ENCODE peak calls at places on chromosomes 7 and 10, in six cellular contexts. One of them, this sample, is unnamed.

GRCh38 chr7:5495581-5496375 is 72.1 kb upstream of the TNRC18 start:
- DNase-seq in adrenal gland: peak; percentile 88
- DNase-seq in A549: no peak
- DNase-seq in cardiac muscle cell: no peak
- DNase-seq in PC-9: no peak
- DNase-seq in CD8-positive, alpha-beta memory T cell: no peak
- DNase-seq in this sample: no peak

GRCh38 chr7:66283003-66283920 is 78.1 kb downstream of the TPST1 start:
- DNase-seq in CD8-positive, alpha-beta memory T cell: no peak
- DNase-seq in cardiac muscle cell: no peak
- DNase-seq in adrenal gland: no peak
- DNase-seq in PC-9: peak; percentile 71
- DNase-seq in A549: peak; percentile 25
- DNase-seq in this sample: no peak

GRCh38 chr10:3625959-3626751 is 158.9 kb downstream of the KLF6 start:
- DNase-seq in CD8-positive, alpha-beta memory T cell: no peak
- DNase-seq in A549: no peak
- DNase-seq in PC-9: peak; percentile 94
- DNase-seq in cardiac muscle cell: no peak
- DNase-seq in adrenal gland: no peak
- DNase-seq in this sample: no peak

GRCh38 chr7:157000047-157000726 is 10.3 kb downstream of the MNX1 start:
- DNase-seq in cardiac muscle cell: no peak
- DNase-seq in A549: no peak
- DNase-seq in adrenal gland: no peak
- DNase-seq in PC-9: no peak
- DNase-seq in CD8-positive, alpha-beta memory T cell: no peak
- DNase-seq in this sample: no peak

GRCh38 chr7:101068401-101068800 is 16.9 kb upstream of the TRIM56 start:
- DNase-seq in CD8-positive, alpha-beta memory T cell: no peak
- DNase-seq in adrenal gland: no peak
- DNase-seq in PC-9: no peak
- DNase-seq in cardiac muscle cell: no peak
- DNase-seq in A549: no peak
- DNase-seq in this sample: no peak

GRCh38 chr10:32413513-32413912 is 32.4 kb upstream of the CCDC7 start:
- DNase-seq in PC-9: peak; percentile 58
- DNase-seq in CD8-positive, alpha-beta memory T cell: no peak
- DNase-seq in cardiac muscle cell: no peak
- DNase-seq in A549: peak; percentile 25
- DNase-seq in adrenal gland: peak; percentile 46
- DNase-seq in this sample: peak; percentile 19

GRCh38 chr7:6154542-6155404 is 117.7 kb downstream of the CYTH3 start:
- DNase-seq in A549: no peak
- DNase-seq in adrenal gland: no peak
- DNase-seq in PC-9: no peak
- DNase-seq in CD8-positive, alpha-beta memory T cell: no peak
- DNase-seq in cardiac muscle cell: no peak
- DNase-seq in this sample: no peak

GRCh38 chr10:30999084-30999712 is 32.5 kb downstream of the ZNF438 start:
- DNase-seq in A549: no peak
- DNase-seq in PC-9: no peak
- DNase-seq in adrenal gland: peak; percentile 56
- DNase-seq in CD8-positive, alpha-beta memory T cell: no peak
- DNase-seq in cardiac muscle cell: no peak
- DNase-seq in this sample: no peak

GRCh38 chr10:86122646-86123045 is 243.9 kb downstream of the GRID1 start:
- DNase-seq in adrenal gland: no peak
- DNase-seq in cardiac muscle cell: no peak
- DNase-seq in A549: no peak
- DNase-seq in PC-9: no peak
- DNase-seq in CD8-positive, alpha-beta memory T cell: no peak
- DNase-seq in this sample: no peak

GRCh38 chr10:24262929-24263653 is 54.2 kb downstream of the KIAA1217 start:
- DNase-seq in CD8-positive, alpha-beta memory T cell: no peak
- DNase-seq in adrenal gland: peak; percentile 85
- DNase-seq in A549: no peak
- DNase-seq in PC-9: no peak
- DNase-seq in cardiac muscle cell: no peak
- DNase-seq in this sample: no peak

GRCh38 chr7:85483205-85483604 is 296.3 kb upstream of the SEMA3D start:
- DNase-seq in cardiac muscle cell: no peak
- DNase-seq in CD8-positive, alpha-beta memory T cell: no peak
- DNase-seq in PC-9: no peak
- DNase-seq in A549: no peak
- DNase-seq in adrenal gland: no peak
- DNase-seq in this sample: no peak

GRCh38 chr7:5077740-5078139 is 32.1 kb downstream of the RBAK start:
- DNase-seq in A549: no peak
- DNase-seq in cardiac muscle cell: no peak
- DNase-seq in PC-9: no peak
- DNase-seq in adrenal gland: peak; percentile 13
- DNase-seq in CD8-positive, alpha-beta memory T cell: no peak
- DNase-seq in this sample: no peak

GRCh38 chr7:2876031-2876862 is 32.1 kb upstream of the GNA12 start:
- DNase-seq in cardiac muscle cell: no peak
- DNase-seq in PC-9: no peak
- DNase-seq in A549: no peak
- DNase-seq in adrenal gland: no peak
- DNase-seq in CD8-positive, alpha-beta memory T cell: no peak
- DNase-seq in this sample: no peak

GRCh38 chr7:12493866-12494265 is 76.7 kb upstream of the SCIN start:
- DNase-seq in PC-9: no peak
- DNase-seq in cardiac muscle cell: no peak
- DNase-seq in adrenal gland: no peak
- DNase-seq in CD8-positive, alpha-beta memory T cell: no peak
- DNase-seq in A549: no peak
- DNase-seq in this sample: no peak

GRCh38 chr7:28360739-28361138 is 51.6 kb upstream of the CREB5 start:
- DNase-seq in CD8-positive, alpha-beta memory T cell: no peak
- DNase-seq in A549: no peak
- DNase-seq in PC-9: peak; percentile 5
- DNase-seq in adrenal gland: no peak
- DNase-seq in cardiac muscle cell: no peak
- DNase-seq in this sample: no peak

GRCh38 chr10:103663802-103664201 is 170.3 kb downstream of the NEURL1 start:
- DNase-seq in cardiac muscle cell: no peak
- DNase-seq in CD8-positive, alpha-beta memory T cell: no peak
- DNase-seq in PC-9: no peak
- DNase-seq in A549: no peak
- DNase-seq in adrenal gland: no peak
- DNase-seq in this sample: no peak

GRCh38 chr7:84112771-84113170 is 81.8 kb downstream of the SEMA3A start:
- DNase-seq in A549: no peak
- DNase-seq in adrenal gland: no peak
- DNase-seq in cardiac muscle cell: no peak
- DNase-seq in PC-9: no peak
- DNase-seq in CD8-positive, alpha-beta memory T cell: no peak
- DNase-seq in this sample: no peak

GRCh38 chr7:46490406-46490805 is 569.3 kb upstream of the IGFBP3 start:
- DNase-seq in cardiac muscle cell: no peak
- DNase-seq in A549: no peak
- DNase-seq in PC-9: no peak
- DNase-seq in CD8-positive, alpha-beta memory T cell: no peak
- DNase-seq in adrenal gland: no peak
- DNase-seq in this sample: no peak

GRCh38 chr10:95552680-95553342 is 8.4 kb downstream of the SORBS1 start:
- DNase-seq in adrenal gland: no peak
- DNase-seq in A549: peak; percentile 25
- DNase-seq in CD8-positive, alpha-beta memory T cell: no peak
- DNase-seq in cardiac muscle cell: no peak
- DNase-seq in PC-9: peak; percentile 44
- DNase-seq in this sample: no peak

GRCh38 chr10:101397140-101397539 is 43.2 kb downstream of the BTRC start:
- DNase-seq in CD8-positive, alpha-beta memory T cell: no peak
- DNase-seq in adrenal gland: peak; percentile 24
- DNase-seq in cardiac muscle cell: peak; percentile 13
- DNase-seq in A549: peak; percentile 26
- DNase-seq in PC-9: no peak
- DNase-seq in this sample: no peak

GRCh38 chr10:97229322-97229721 is 43.6 kb upstream of the SLIT1 start:
- DNase-seq in PC-9: no peak
- DNase-seq in CD8-positive, alpha-beta memory T cell: no peak
- DNase-seq in adrenal gland: no peak
- DNase-seq in cardiac muscle cell: no peak
- DNase-seq in A549: no peak
- DNase-seq in this sample: no peak

GRCh38 chr7:64618785-64619456 is 47.0 kb upstream of the ZNF107 start:
- DNase-seq in cardiac muscle cell: peak; percentile 23
- DNase-seq in CD8-positive, alpha-beta memory T cell: no peak
- DNase-seq in A549: no peak
- DNase-seq in adrenal gland: peak; percentile 43
- DNase-seq in PC-9: peak; percentile 46
- DNase-seq in this sample: no peak

GRCh38 chr10:99827906-99828305 is 45.5 kb downstream of the ABCC2 start:
- DNase-seq in A549: no peak
- DNase-seq in CD8-positive, alpha-beta memory T cell: no peak
- DNase-seq in cardiac muscle cell: no peak
- DNase-seq in PC-9: no peak
- DNase-seq in adrenal gland: no peak
- DNase-seq in this sample: no peak

GRCh38 chr7:105376901-105377533 is 11.7 kb downstream of the SRPK2 start:
- DNase-seq in cardiac muscle cell: no peak
- DNase-seq in A549: no peak
- DNase-seq in CD8-positive, alpha-beta memory T cell: no peak
- DNase-seq in adrenal gland: no peak
- DNase-seq in PC-9: no peak
- DNase-seq in this sample: no peak

GRCh38 chr10:73922007-73922863 is 11.3 kb downstream of the PLAU start:
- DNase-seq in CD8-positive, alpha-beta memory T cell: no peak
- DNase-seq in A549: no peak
- DNase-seq in PC-9: no peak
- DNase-seq in cardiac muscle cell: no peak
- DNase-seq in adrenal gland: no peak
- DNase-seq in this sample: no peak

GRCh38 chr7:142636751-142637150 is 112.5 kb upstream of the PRSS1 start:
- DNase-seq in PC-9: no peak
- DNase-seq in adrenal gland: no peak
- DNase-seq in cardiac muscle cell: no peak
- DNase-seq in A549: no peak
- DNase-seq in CD8-positive, alpha-beta memory T cell: no peak
- DNase-seq in this sample: no peak
- H3K27ac ChIP-seq in PC-9: no peak overlapping the region
- H3K27ac ChIP-seq in adrenal gland: no peak overlapping the region
- H3K27ac ChIP-seq in cardiac muscle cell: no peak overlapping the region
- H3K27ac ChIP-seq in A549: no peak overlapping the region
- H3K27ac ChIP-seq in CD8-positive, alpha-beta memory T cell: peak overlapping the region; percentile 25
- H3K27ac ChIP-seq in this sample: peak overlapping the region; percentile 72

GRCh38 chr7:1233328-1234048 is 816 bp downstream of the UNCX start:
- DNase-seq in PC-9: no peak
- DNase-seq in CD8-positive, alpha-beta memory T cell: no peak
- DNase-seq in adrenal gland: no peak
- DNase-seq in A549: no peak
- DNase-seq in cardiac muscle cell: no peak
- DNase-seq in this sample: no peak

GRCh38 chr7:1232623-1233327 is at the start of gene UNCX:
- DNase-seq in A549: no peak
- DNase-seq in cardiac muscle cell: no peak
- DNase-seq in PC-9: no peak
- DNase-seq in CD8-positive, alpha-beta memory T cell: no peak
- DNase-seq in adrenal gland: no peak
- DNase-seq in this sample: no peak

GRCh38 chr7:1231214-1232102 is 1.2 kb upstream of the UNCX start:
- DNase-seq in PC-9: no peak
- DNase-seq in adrenal gland: no peak
- DNase-seq in cardiac muscle cell: peak; percentile 18
- DNase-seq in A549: no peak
- DNase-seq in CD8-positive, alpha-beta memory T cell: no peak
- DNase-seq in this sample: no peak

GRCh38 chr7:1230411-1231213 is 2.1 kb upstream of the UNCX start:
- DNase-seq in CD8-positive, alpha-beta memory T cell: no peak
- DNase-seq in A549: no peak
- DNase-seq in cardiac muscle cell: peak; percentile 57
- DNase-seq in PC-9: no peak
- DNase-seq in adrenal gland: no peak
- DNase-seq in this sample: no peak

GRCh38 chr7:1232103-1232466 is 587 bp upstream of the UNCX start:
- DNase-seq in A549: no peak
- DNase-seq in cardiac muscle cell: no peak
- DNase-seq in CD8-positive, alpha-beta memory T cell: no peak
- DNase-seq in adrenal gland: no peak
- DNase-seq in PC-9: no peak
- DNase-seq in this sample: no peak
- H3K4me3 ChIP-seq in A549: peak overlapping the region; percentile 36
- H3K4me3 ChIP-seq in cardiac muscle cell: no peak overlapping the region
- H3K4me3 ChIP-seq in CD8-positive, alpha-beta memory T cell: no peak overlapping the region
- H3K4me3 ChIP-seq in adrenal gland: no peak overlapping the region
- H3K4me3 ChIP-seq in PC-9: no peak overlapping the region
- H3K4me3 ChIP-seq in this sample: no peak overlapping the region

GRCh38 chr10:69316313-69317059 is 38.2 kb downstream of the HK1 start:
- DNase-seq in CD8-positive, alpha-beta memory T cell: no peak
- DNase-seq in A549: no peak
- DNase-seq in adrenal gland: peak; percentile 83
- DNase-seq in cardiac muscle cell: no peak
- DNase-seq in PC-9: peak; percentile 74
- DNase-seq in this sample: no peak

GRCh38 chr10:69315100-69315542 is 36.8 kb downstream of the HK1 start:
- DNase-seq in adrenal gland: no peak
- DNase-seq in CD8-positive, alpha-beta memory T cell: no peak
- DNase-seq in PC-9: no peak
- DNase-seq in cardiac muscle cell: no peak
- DNase-seq in A549: no peak
- DNase-seq in this sample: no peak

GRCh38 chr10:69318087-69318996 is 40.0 kb downstream of the HK1 start:
- DNase-seq in adrenal gland: peak; percentile 89
- DNase-seq in cardiac muscle cell: peak; percentile 95
- DNase-seq in CD8-positive, alpha-beta memory T cell: peak; percentile 90
- DNase-seq in PC-9: peak; percentile 74
- DNase-seq in A549: peak; percentile 97
- DNase-seq in this sample: peak; percentile 86

GRCh38 chr10:69317175-69318086 is 39.1 kb downstream of the HK1 start:
- DNase-seq in adrenal gland: no peak
- DNase-seq in CD8-positive, alpha-beta memory T cell: no peak
- DNase-seq in cardiac muscle cell: no peak
- DNase-seq in A549: no peak
- DNase-seq in PC-9: peak; percentile 89
- DNase-seq in this sample: no peak

GRCh38 chr10:69315610-69316312 is 37.5 kb downstream of the HK1 start:
- DNase-seq in cardiac muscle cell: no peak
- DNase-seq in PC-9: no peak
- DNase-seq in adrenal gland: peak; percentile 24
- DNase-seq in A549: no peak
- DNase-seq in CD8-positive, alpha-beta memory T cell: no peak
- DNase-seq in this sample: no peak
- H3K4me1 ChIP-seq in cardiac muscle cell: peaks cover 47% of the 10 kb centered on the region
- H3K4me1 ChIP-seq in PC-9: peaks cover 47% of the 10 kb centered on the region
- H3K4me1 ChIP-seq in adrenal gland: peaks cover 30% of the 10 kb centered on the region
- H3K4me1 ChIP-seq in A549: peaks cover 26% of the 10 kb centered on the region
- H3K4me1 ChIP-seq in CD8-positive, alpha-beta memory T cell: peaks cover 22% of the 10 kb centered on the region
- H3K4me1 ChIP-seq in this sample: peaks cover 11% of the 10 kb centered on the region

DNA sequence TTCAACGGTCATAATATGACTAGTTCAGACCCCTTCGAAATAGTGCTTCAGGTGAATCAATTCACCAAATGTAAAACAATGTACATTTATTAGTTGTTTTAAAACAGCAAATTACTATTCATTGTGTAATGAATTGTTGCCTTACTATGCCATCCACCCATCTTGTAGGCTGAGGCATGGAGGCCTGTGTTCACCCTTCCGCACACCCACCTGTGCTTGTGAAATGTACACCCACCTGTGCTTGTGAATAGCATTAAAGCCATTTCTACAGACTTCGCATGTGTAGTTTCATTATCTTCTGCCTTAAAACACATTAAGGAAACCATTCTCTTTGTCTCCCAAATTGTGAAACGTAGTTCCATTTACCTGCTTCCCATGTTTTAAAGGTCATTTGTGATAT is 16.8 kb downstream of the CLRN3 start:
- DNase-seq in CD8-positive, alpha-beta memory T cell: no peak
- DNase-seq in cardiac muscle cell: no peak
- DNase-seq in PC-9: no peak
- DNase-seq in adrenal gland: no peak
- DNase-seq in A549: no peak
- DNase-seq in this sample: no peak
- H3K27ac ChIP-seq in CD8-positive, alpha-beta memory T cell: no peak overlapping the region
- H3K27ac ChIP-seq in cardiac muscle cell: no peak overlapping the region
- H3K27ac ChIP-seq in PC-9: no peak overlapping the region
- H3K27ac ChIP-seq in adrenal gland: no peak overlapping the region
- H3K27ac ChIP-seq in A549: no peak overlapping the region
- H3K27ac ChIP-seq in this sample: no peak overlapping the region